ENCODE peak calls at places on chromosome 6, in five cellular contexts. T, L, D, P and X are unnamed samples.

GRCh38 chr6:127868338-127868737 is 32.5 kb downstream of the THEMIS start:
- DNase-seq in D (no peak), P (no peak), T (no peak), L (no peak), X (no peak)

GRCh38 chr6:167121471-167121870 is 1.4 kb upstream of the CCR6 start:
- DNase-seq in T (no peak), D (no peak), P (no peak), L (no peak), X (no peak)

GRCh38 chr6:159174263-159174974 is 5.2 kb downstream of the FNDC1 start:
- DNase-seq in T (peak), D (peak), L (peak), P (peak), X (peak)

GRCh38 chr6:44942201-44942600 is 385.9 kb upstream of the RUNX2 start:
- DNase-seq in T (no peak), L (no peak), D (no peak), P (no peak), X (no peak)

GRCh38 chr6:169961772-169962561 is 210.5 kb downstream of the ERMARD start:
- DNase-seq in P (no peak), L (no peak), D (no peak), T (peak), X (peak)

GRCh38 chr6:146913842-146914562 is 290.2 kb upstream of the STXBP5 start:
- DNase-seq in L (no peak), P (peak), T (peak), D (peak), X (peak)

GRCh38 chr6:87793340-87793739 is 91.3 kb upstream of the AKIRIN2 start:
- DNase-seq in P (no peak), D (no peak), L (no peak), T (no peak), X (no peak)

GRCh38 chr6:79895382-79896100 is 51.8 kb downstream of the ELOVL4 start:
- DNase-seq in D (no peak), L (no peak), T (no peak), P (no peak), X (no peak)

GRCh38 chr6:157539900-157540752 is 159.1 kb downstream of the ZDHHC14 start:
- DNase-seq in P (no peak), D (no peak), T (no peak), L (no peak), X (no peak)

GRCh38 chr6:123022980-123023379 is 26.9 kb downstream of the CLVS2 start:
- DNase-seq in D (no peak), P (no peak), T (peak), L (no peak), X (peak)

GRCh38 chr6:143657809-143658208 is 20.0 kb upstream of the PHACTR2 start:
- DNase-seq in L (no peak), D (no peak), P (no peak), T (no peak), X (no peak)

GRCh38 chr6:157020398-157021266 is 243.5 kb downstream of the ARID1B start:
- DNase-seq in D (no peak), T (peak), L (peak), P (no peak), X (peak)

GRCh38 chr6:24125980-24126379 is at the start of gene NRSN1:
- DNase-seq in L (no peak), D (no peak), P (peak), T (peak), X (peak)

GRCh38 chr6:145699462-145699861 is 35.9 kb downstream of the EPM2A start:
- DNase-seq in P (no peak), D (no peak), T (no peak), L (no peak), X (no peak)

GRCh38 chr6:30814137-30815084 is 69.9 kb upstream of the DDR1 start:
- DNase-seq in T (no peak), P (no peak), D (no peak), L (peak), X (no peak)

GRCh38 chr6:1610497-1611321 is 994 bp downstream of the FOXC1 start:
- DNase-seq in D (peak), P (no peak), T (no peak), L (no peak), X (peak)

GRCh38 chr6:155187994-155188706 is 75.7 kb upstream of the CLDN20 start:
- DNase-seq in P (no peak), L (no peak), D (no peak), T (no peak), X (no peak)

GRCh38 chr6:121682666-121683065 is 247.2 kb downstream of the GJA1 start:
- DNase-seq in D (no peak), T (no peak), L (no peak), P (no peak), X (no peak)